ENCODE peak calls at places on chromosomes 7 and 10, in six cellular contexts. M is IMR-90; R is tibial nerve; Q is bronchial epithelial cell; O is CD8-positive, alpha-beta memory T cell; Z is astrocyte. Y is an unnamed sample.
A peak's percentile ranks its signal among the peaks of the same experiment; 100 is the strongest.

GRCh38 chr10:85105614-85106013 is 777.2 kb downstream of the CCSER2 start:
- DNase-seq in M (no peak), R (no peak), Q (no peak), O (no peak), Z (no peak), Y (no peak)

GRCh38 chr7:127769137-127769536 is 117.1 kb downstream of the SND1 start:
- DNase-seq in M (no peak), R (no peak), Q (no peak), O (no peak), Z (no peak), Y (no peak)

GRCh38 chr10:127525686-127526085 is 23.4 kb upstream of the NPS start:
- DNase-seq in M (no peak), R (no peak), Q (no peak), O (no peak), Z (no peak), Y (no peak)

GRCh38 chr7:7732566-7733290 is 14.3 kb upstream of the RPA3 start:
- DNase-seq in M (peak; percentile 16), R (no peak), Q (no peak), O (no peak), Z (peak; percentile 83), Y (peak; percentile 51)

GRCh38 chr10:79081353-79082034 is 12.7 kb downstream of the ZMIZ1 start:
- DNase-seq in M (peak; percentile 96), R (no peak), Q (no peak), O (no peak), Z (peak; percentile 95), Y (peak; percentile 62)

GRCh38 chr7:92448185-92448747 is 984 bp downstream of the GATAD1 start:
- DNase-seq in M (peak; percentile 46), R (peak; percentile 26), Q (peak; percentile 81), O (peak; percentile 45), Z (peak; percentile 52), Y (peak; percentile 77)

GRCh38 chr7:138756591-138757222 is 41.1 kb upstream of the TMEM213 start:
- DNase-seq in M (no peak), R (no peak), Q (peak; percentile 43), O (no peak), Z (no peak), Y (no peak)

GRCh38 chr7:117212969-117213877 is 109.6 kb downstream of the WNT2 start:
- DNase-seq in M (peak; percentile 75), R (peak; percentile 19), Q (peak; percentile 64), O (peak; percentile 5), Z (peak; percentile 78), Y (peak; percentile 79)

GRCh38 chr7:843230-843629 is 11.0 kb downstream of the SUN1 start:
- DNase-seq in M (no peak), R (no peak), Q (no peak), O (no peak), Z (no peak), Y (no peak)

GRCh38 chr10:63217120-63217605 is 84.0 kb downstream of the NRBF2 start:
- DNase-seq in M (peak; percentile 77), R (no peak), Q (peak; percentile 68), O (no peak), Z (peak; percentile 45), Y (peak; percentile 72)

GRCh38 chr7:25244193-25244592 is 15.9 kb upstream of the NPVF start:
- DNase-seq in M (no peak), R (no peak), Q (no peak), O (no peak), Z (no peak), Y (no peak)
- H3K4me3 ChIP-seq in M (no peak overlapping the region), R (no peak overlapping the region), Q (no peak overlapping the region), O (no peak overlapping the region), Z (no peak overlapping the region), Y (no peak overlapping the region)

DNA sequence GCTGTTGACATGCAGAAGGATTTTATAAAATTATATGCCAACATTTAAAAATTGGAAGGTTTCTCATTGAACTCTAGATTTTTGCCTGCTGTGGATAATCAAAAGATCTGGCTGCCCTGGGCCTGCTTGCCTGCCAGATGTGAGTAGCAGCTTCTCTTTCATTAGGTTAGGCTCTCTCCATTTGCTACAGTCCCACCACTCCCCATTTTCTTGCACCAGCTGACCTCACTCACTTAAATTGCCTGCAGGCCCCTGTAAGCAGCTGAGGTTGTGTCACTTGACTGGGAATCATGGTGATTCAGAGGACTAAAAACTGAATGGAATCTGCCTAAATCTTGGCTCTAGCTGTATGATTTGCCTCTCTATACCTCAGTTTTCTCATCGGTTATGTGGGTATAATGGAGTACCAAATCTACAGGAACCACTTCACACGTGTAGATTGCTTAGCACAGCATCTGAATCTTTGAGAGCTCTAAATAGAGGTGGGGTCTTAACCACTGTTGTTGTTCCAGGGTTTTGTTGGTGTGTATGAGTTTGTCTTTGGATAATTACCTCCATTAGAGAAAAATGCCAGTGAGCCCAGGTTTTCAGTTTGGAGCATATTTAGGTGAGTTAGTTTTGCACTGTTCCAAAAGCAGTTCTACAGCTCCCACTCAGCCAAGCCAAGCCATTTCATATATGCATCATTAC is 18.6 kb upstream of the RAPGEF5 start:
- DNase-seq in M (peak; percentile 11), R (no peak), Q (peak; percentile 62), O (no peak), Z (no peak), Y (peak; percentile 31)
- H3K4me3 ChIP-seq in M (no peak overlapping the region), R (no peak overlapping the region), Q (no peak overlapping the region), O (no peak overlapping the region), Z (no peak overlapping the region), Y (no peak overlapping the region)

DNA sequence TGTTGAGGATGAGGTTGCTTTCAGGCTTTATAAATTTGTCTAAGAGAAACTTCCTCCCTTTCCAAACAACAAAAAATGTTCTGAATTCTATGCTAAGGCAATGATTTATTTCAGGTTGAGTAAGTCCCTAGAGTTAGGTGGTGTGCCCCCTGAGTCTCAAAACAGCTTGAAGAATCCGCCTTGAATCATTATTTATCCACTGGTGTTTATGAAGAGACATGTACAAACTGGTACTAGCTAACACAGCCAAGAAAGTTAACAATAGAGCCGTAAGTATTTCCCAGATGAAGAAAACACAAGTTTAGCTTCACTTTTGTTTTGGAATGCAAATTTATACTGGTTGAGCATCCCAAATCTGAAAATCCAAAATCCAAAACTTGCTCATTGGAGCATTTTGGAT is 66.2 kb upstream of the SRPK2 start:
- DNase-seq in M (no peak), R (no peak), Q (peak; percentile 85), O (no peak), Z (peak; percentile 12), Y (peak; percentile 3)
- H3K4me3 ChIP-seq in M (no peak overlapping the region), R (no peak overlapping the region), Q (no peak overlapping the region), O (no peak overlapping the region), Z (no peak overlapping the region), Y (no peak overlapping the region)

GRCh38 chr10:96272256-96272985 is 1.1 kb upstream of the BLNK start:
- DNase-seq in M (no peak), R (no peak), Q (no peak), O (no peak), Z (no peak), Y (no peak)
- H3K4me3 ChIP-seq in M (no peak overlapping the region), R (no peak overlapping the region), Q (no peak overlapping the region), O (no peak overlapping the region), Z (no peak overlapping the region), Y (no peak overlapping the region)

DNA sequence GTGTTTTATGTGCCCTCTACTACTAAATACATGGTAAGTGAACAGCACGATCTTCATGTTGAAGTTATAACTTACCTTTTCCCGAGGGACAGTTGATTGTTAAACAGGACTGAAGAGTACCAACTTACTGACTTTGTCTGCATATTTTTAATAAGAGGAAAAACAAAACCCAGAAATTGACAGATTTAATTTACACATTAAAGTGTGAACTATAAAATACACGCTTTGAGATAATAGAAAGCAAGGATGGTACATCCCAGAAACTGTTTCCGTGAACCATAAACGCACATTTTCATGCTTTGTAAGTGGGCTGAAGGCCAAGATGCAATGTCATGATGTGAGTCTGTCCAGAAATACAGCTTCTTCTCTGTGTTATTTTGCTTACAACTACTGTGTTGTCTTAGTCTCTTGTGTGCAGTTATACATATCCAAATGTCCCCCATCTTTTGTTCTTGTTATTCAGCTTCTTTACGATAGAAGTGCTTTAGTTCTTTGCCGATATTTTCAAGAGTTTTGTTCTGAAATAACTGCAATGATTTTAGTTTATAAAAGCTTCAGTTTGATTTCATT is 190.1 kb downstream of the MLLT10 start:
- DNase-seq in M (peak; percentile 45), R (no peak), Q (no peak), O (no peak), Z (peak; percentile 12), Y (peak; percentile 27)
- H3K4me3 ChIP-seq in M (no peak overlapping the region), R (no peak overlapping the region), Q (no peak overlapping the region), O (no peak overlapping the region), Z (no peak overlapping the region), Y (no peak overlapping the region)

GRCh38 chr10:18233775-18234174 is 93.6 kb downstream of the CACNB2 start:
- DNase-seq in M (no peak), R (no peak), Q (no peak), O (no peak), Z (no peak), Y (peak; percentile 26)
- H3K4me3 ChIP-seq in M (no peak overlapping the region), R (no peak overlapping the region), Q (no peak overlapping the region), O (no peak overlapping the region), Z (no peak overlapping the region), Y (no peak overlapping the region)

DNA sequence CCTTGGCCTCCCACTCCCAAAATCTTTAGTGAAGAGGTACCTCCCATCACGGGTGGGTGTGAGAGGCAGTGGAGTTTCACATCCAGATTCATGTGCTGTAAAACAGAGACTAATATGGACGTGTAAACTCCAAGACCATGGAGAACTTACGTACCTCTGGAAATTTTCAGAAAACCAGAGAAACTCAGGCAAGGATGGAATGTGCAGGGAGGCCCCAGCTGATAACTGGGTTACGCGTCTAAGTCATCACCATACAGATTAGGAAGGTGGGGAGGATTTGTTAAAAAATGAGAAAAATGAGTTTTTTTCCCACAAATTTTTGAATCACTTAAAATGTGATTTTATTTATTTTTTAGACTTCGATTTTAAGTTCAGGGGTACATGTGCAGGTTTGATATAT is 16.3 kb upstream of the STN1 start:
- DNase-seq in M (no peak), R (no peak), Q (no peak), O (no peak), Z (no peak), Y (no peak)
- H3K4me3 ChIP-seq in M (no peak overlapping the region), R (no peak overlapping the region), Q (no peak overlapping the region), O (no peak overlapping the region), Z (no peak overlapping the region), Y (no peak overlapping the region)

Y was measured in cardiac fibroblast.